ENCODE peak calls at places on chromosomes 3 and 15, in seven cellular contexts. One of them, this sample, is unnamed.

GRCh38 chr15:101011582-101011981 is 92.4 kb downstream of the LRRK1 start:
- DNase-seq in trophoblast cell: no peak
- DNase-seq in H1: no peak
- DNase-seq in IMR-90: no peak
- DNase-seq in neuronal stem cell: no peak
- DNase-seq in mesendoderm: no peak
- DNase-seq in H9: peak
- DNase-seq in this sample: no peak

GRCh38 chr3:139251529-139251928 is 92.3 kb upstream of the MRPS22 start:
- DNase-seq in mesendoderm: no peak
- DNase-seq in H1: no peak
- DNase-seq in H9: no peak
- DNase-seq in neuronal stem cell: no peak
- DNase-seq in trophoblast cell: no peak
- DNase-seq in IMR-90: no peak
- DNase-seq in this sample: peak

GRCh38 chr3:187112934-187113793 is 26.1 kb downstream of the RPL39L start:
- DNase-seq in H9: no peak
- DNase-seq in H1: no peak
- DNase-seq in trophoblast cell: no peak
- DNase-seq in neuronal stem cell: no peak
- DNase-seq in IMR-90: peak
- DNase-seq in mesendoderm: peak
- DNase-seq in this sample: peak

GRCh38 chr15:40536501-40536900 is 28.3 kb downstream of the CCDC32 start:
- DNase-seq in IMR-90: peak
- DNase-seq in mesendoderm: no peak
- DNase-seq in H1: no peak
- DNase-seq in H9: no peak
- DNase-seq in trophoblast cell: no peak
- DNase-seq in neuronal stem cell: no peak
- DNase-seq in this sample: no peak

GRCh38 chr3:170267793-170268192 is 45.6 kb downstream of the PRKCI start:
- DNase-seq in H1: no peak
- DNase-seq in IMR-90: no peak
- DNase-seq in neuronal stem cell: no peak
- DNase-seq in trophoblast cell: no peak
- DNase-seq in mesendoderm: no peak
- DNase-seq in H9: no peak
- DNase-seq in this sample: no peak

GRCh38 chr3:19155375-19155774 is 7.1 kb downstream of the KCNH8 start:
- DNase-seq in H9: no peak
- DNase-seq in H1: no peak
- DNase-seq in IMR-90: no peak
- DNase-seq in mesendoderm: no peak
- DNase-seq in neuronal stem cell: no peak
- DNase-seq in trophoblast cell: no peak
- DNase-seq in this sample: no peak

GRCh38 chr15:48499978-48500377 is 145.5 kb downstream of the FBN1 start:
- DNase-seq in mesendoderm: no peak
- DNase-seq in trophoblast cell: no peak
- DNase-seq in H9: no peak
- DNase-seq in neuronal stem cell: no peak
- DNase-seq in IMR-90: no peak
- DNase-seq in H1: no peak
- DNase-seq in this sample: no peak

GRCh38 chr3:32969656-32970055 is 18.2 kb downstream of the CCR4 start:
- DNase-seq in IMR-90: peak
- DNase-seq in mesendoderm: no peak
- DNase-seq in trophoblast cell: no peak
- DNase-seq in H9: no peak
- DNase-seq in neuronal stem cell: no peak
- DNase-seq in H1: no peak
- DNase-seq in this sample: peak

GRCh38 chr15:60528530-60528929 is 49.6 kb upstream of the ICE2 start:
- DNase-seq in H9: no peak
- DNase-seq in trophoblast cell: no peak
- DNase-seq in H1: no peak
- DNase-seq in IMR-90: peak
- DNase-seq in neuronal stem cell: no peak
- DNase-seq in mesendoderm: no peak
- DNase-seq in this sample: peak

GRCh38 chr15:91291673-91292072 is 191.6 kb downstream of the SV2B start:
- DNase-seq in H1: no peak
- DNase-seq in trophoblast cell: no peak
- DNase-seq in H9: peak
- DNase-seq in mesendoderm: peak
- DNase-seq in neuronal stem cell: no peak
- DNase-seq in IMR-90: peak
- DNase-seq in this sample: no peak

GRCh38 chr3:127994011-127994410 is 58.2 kb upstream of the SEC61A1 start:
- DNase-seq in H9: no peak
- DNase-seq in mesendoderm: no peak
- DNase-seq in neuronal stem cell: no peak
- DNase-seq in H1: no peak
- DNase-seq in trophoblast cell: no peak
- DNase-seq in IMR-90: no peak
- DNase-seq in this sample: no peak

GRCh38 chr3:134029734-134030381 is at the start of gene SLCO2A1:
- DNase-seq in H9: peak
- DNase-seq in IMR-90: peak
- DNase-seq in H1: no peak
- DNase-seq in mesendoderm: peak
- DNase-seq in trophoblast cell: peak
- DNase-seq in neuronal stem cell: peak
- DNase-seq in this sample: peak

GRCh38 chr15:54082836-54083492 is 104.7 kb downstream of the UNC13C start:
- DNase-seq in neuronal stem cell: peak
- DNase-seq in trophoblast cell: no peak
- DNase-seq in H1: peak
- DNase-seq in H9: peak
- DNase-seq in IMR-90: peak
- DNase-seq in mesendoderm: peak
- DNase-seq in this sample: no peak

GRCh38 chr3:53941174-53941573 is 49.5 kb upstream of the SELENOK start:
- DNase-seq in IMR-90: peak
- DNase-seq in mesendoderm: no peak
- DNase-seq in neuronal stem cell: no peak
- DNase-seq in H9: no peak
- DNase-seq in trophoblast cell: no peak
- DNase-seq in H1: no peak
- DNase-seq in this sample: peak

GRCh38 chr15:38103564-38103963 is 149.1 kb upstream of the SPRED1 start:
- DNase-seq in H1: no peak
- DNase-seq in IMR-90: no peak
- DNase-seq in mesendoderm: no peak
- DNase-seq in neuronal stem cell: no peak
- DNase-seq in trophoblast cell: no peak
- DNase-seq in H9: no peak
- DNase-seq in this sample: no peak

GRCh38 chr3:50550079-50550736 is 17.3 kb downstream of the C3orf18 start:
- DNase-seq in H1: no peak
- DNase-seq in neuronal stem cell: peak
- DNase-seq in H9: peak
- DNase-seq in trophoblast cell: peak
- DNase-seq in mesendoderm: peak
- DNase-seq in IMR-90: peak
- DNase-seq in this sample: peak

GRCh38 chr15:90857337-90857736 is 11.1 kb upstream of the FURIN start:
- DNase-seq in H1: no peak
- DNase-seq in trophoblast cell: no peak
- DNase-seq in IMR-90: no peak
- DNase-seq in mesendoderm: no peak
- DNase-seq in neuronal stem cell: no peak
- DNase-seq in H9: no peak
- DNase-seq in this sample: no peak

GRCh38 chr3:27720899-27721716 is 1.0 kb downstream of the EOMES start:
- DNase-seq in IMR-90: no peak
- DNase-seq in H9: peak
- DNase-seq in neuronal stem cell: no peak
- DNase-seq in H1: no peak
- DNase-seq in trophoblast cell: no peak
- DNase-seq in mesendoderm: peak
- DNase-seq in this sample: no peak

GRCh38 chr3:67876261-67876660 is 221.8 kb upstream of the SUCLG2 start:
- DNase-seq in H9: no peak
- DNase-seq in mesendoderm: no peak
- DNase-seq in neuronal stem cell: no peak
- DNase-seq in trophoblast cell: no peak
- DNase-seq in IMR-90: no peak
- DNase-seq in H1: no peak
- DNase-seq in this sample: peak

GRCh38 chr3:123753321-123753720 is 130.8 kb downstream of the MYLK start:
- DNase-seq in IMR-90: no peak
- DNase-seq in H9: no peak
- DNase-seq in trophoblast cell: no peak
- DNase-seq in mesendoderm: no peak
- DNase-seq in H1: no peak
- DNase-seq in neuronal stem cell: no peak
- DNase-seq in this sample: no peak

GRCh38 chr3:4043867-4044575 is 244.8 kb downstream of the LRRN1 start:
- DNase-seq in mesendoderm: no peak
- DNase-seq in H1: no peak
- DNase-seq in trophoblast cell: no peak
- DNase-seq in IMR-90: no peak
- DNase-seq in neuronal stem cell: no peak
- DNase-seq in H9: no peak
- DNase-seq in this sample: no peak

GRCh38 chr3:154022603-154023002 is 98.6 kb upstream of the ARHGEF26 start:
- DNase-seq in H9: no peak
- DNase-seq in neuronal stem cell: no peak
- DNase-seq in IMR-90: no peak
- DNase-seq in mesendoderm: no peak
- DNase-seq in trophoblast cell: no peak
- DNase-seq in H1: no peak
- DNase-seq in this sample: no peak

GRCh38 chr3:169476289-169476688 is 187.2 kb downstream of the MECOM start:
- DNase-seq in mesendoderm: no peak
- DNase-seq in neuronal stem cell: no peak
- DNase-seq in H1: no peak
- DNase-seq in trophoblast cell: no peak
- DNase-seq in H9: no peak
- DNase-seq in IMR-90: no peak
- DNase-seq in this sample: no peak

GRCh38 chr3:197394464-197395321 is 96.3 kb upstream of the DLG1 start:
- DNase-seq in neuronal stem cell: no peak
- DNase-seq in H1: no peak
- DNase-seq in H9: no peak
- DNase-seq in mesendoderm: peak
- DNase-seq in IMR-90: peak
- DNase-seq in trophoblast cell: peak
- DNase-seq in this sample: peak

GRCh38 chr3:119990888-119991287 is 103.4 kb downstream of the GSK3B start:
- DNase-seq in IMR-90: peak
- DNase-seq in H9: no peak
- DNase-seq in trophoblast cell: no peak
- DNase-seq in mesendoderm: no peak
- DNase-seq in H1: no peak
- DNase-seq in neuronal stem cell: no peak
- DNase-seq in this sample: peak

GRCh38 chr3:87206070-87206469 is 21.0 kb upstream of the CHMP2B start:
- DNase-seq in H1: no peak
- DNase-seq in neuronal stem cell: no peak
- DNase-seq in mesendoderm: no peak
- DNase-seq in H9: no peak
- DNase-seq in trophoblast cell: no peak
- DNase-seq in IMR-90: peak
- DNase-seq in this sample: peak

GRCh38 chr3:170062769-170063168 is 25.0 kb downstream of the GPR160 start:
- DNase-seq in H1: no peak
- DNase-seq in IMR-90: no peak
- DNase-seq in mesendoderm: peak
- DNase-seq in neuronal stem cell: no peak
- DNase-seq in trophoblast cell: no peak
- DNase-seq in H9: peak
- DNase-seq in this sample: no peak

GRCh38 chr15:85100186-85100937 is 118.7 kb downstream of the PDE8A start:
- DNase-seq in trophoblast cell: no peak
- DNase-seq in H1: no peak
- DNase-seq in H9: no peak
- DNase-seq in mesendoderm: no peak
- DNase-seq in IMR-90: peak
- DNase-seq in neuronal stem cell: no peak
- DNase-seq in this sample: peak
- H3K18ac ChIP-seq in trophoblast cell: no peak
- H3K18ac ChIP-seq in H1: no peak
- H3K18ac ChIP-seq in H9: no peak
- H3K18ac ChIP-seq in mesendoderm: no peak
- H3K18ac ChIP-seq in IMR-90: no peak
- H3K18ac ChIP-seq in neuronal stem cell: no peak
- H3K18ac ChIP-seq in this sample: no peak

DNA sequence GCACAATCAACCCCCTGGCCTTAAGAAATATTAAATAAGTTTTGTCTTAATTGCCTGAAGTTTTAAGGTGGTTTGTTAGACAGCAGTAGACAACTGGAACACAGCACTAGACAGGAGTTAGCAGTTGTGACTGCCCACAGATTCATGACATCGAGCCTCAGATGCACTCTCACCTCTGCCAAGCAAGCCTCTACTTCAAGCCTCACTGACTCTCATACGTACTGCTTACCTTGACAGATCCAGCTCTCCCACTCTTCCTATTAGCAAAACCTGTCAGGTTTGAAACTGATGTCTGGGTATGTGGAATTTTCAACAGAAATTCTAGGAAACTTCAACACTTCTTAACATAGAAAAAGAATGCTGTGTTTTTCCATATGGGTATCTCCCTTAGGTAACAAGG is 382.9 kb upstream of the DPH6 start:
- DNase-seq in H1: no peak
- DNase-seq in H9: no peak
- DNase-seq in IMR-90: no peak
- DNase-seq in trophoblast cell: no peak
- DNase-seq in mesendoderm: no peak
- DNase-seq in neuronal stem cell: no peak
- DNase-seq in this sample: no peak
- H3K18ac ChIP-seq in H1: no peak
- H3K18ac ChIP-seq in H9: no peak
- H3K18ac ChIP-seq in IMR-90: no peak
- H3K18ac ChIP-seq in trophoblast cell: no peak
- H3K18ac ChIP-seq in mesendoderm: no peak
- H3K18ac ChIP-seq in neuronal stem cell: no peak
- H3K18ac ChIP-seq in this sample: no peak

GRCh38 chr3:17505856-17506255 is 236.6 kb downstream of the TBC1D5 start:
- DNase-seq in H9: no peak
- DNase-seq in trophoblast cell: no peak
- DNase-seq in IMR-90: peak
- DNase-seq in mesendoderm: no peak
- DNase-seq in neuronal stem cell: no peak
- DNase-seq in H1: no peak
- DNase-seq in this sample: peak

GRCh38 chr3:17501745-17502144 is 240.7 kb downstream of the TBC1D5 start:
- DNase-seq in neuronal stem cell: no peak
- DNase-seq in H1: no peak
- DNase-seq in H9: no peak
- DNase-seq in trophoblast cell: no peak
- DNase-seq in IMR-90: no peak
- DNase-seq in mesendoderm: no peak
- DNase-seq in this sample: no peak

GRCh38 chr3:17500618-17501017 is 241.8 kb downstream of the TBC1D5 start:
- DNase-seq in neuronal stem cell: no peak
- DNase-seq in mesendoderm: peak
- DNase-seq in IMR-90: peak
- DNase-seq in H1: no peak
- DNase-seq in H9: no peak
- DNase-seq in trophoblast cell: no peak
- DNase-seq in this sample: no peak
- H3K18ac ChIP-seq in neuronal stem cell: no peak
- H3K18ac ChIP-seq in mesendoderm: no peak
- H3K18ac ChIP-seq in IMR-90: no peak
- H3K18ac ChIP-seq in H1: no peak
- H3K18ac ChIP-seq in H9: no peak
- H3K18ac ChIP-seq in trophoblast cell: no peak
- H3K18ac ChIP-seq in this sample: no peak

GRCh38 chr3:60839242-60839641 is 412.0 kb downstream of the FHIT start:
- DNase-seq in neuronal stem cell: peak
- DNase-seq in H1: no peak
- DNase-seq in H9: no peak
- DNase-seq in IMR-90: no peak
- DNase-seq in mesendoderm: peak
- DNase-seq in trophoblast cell: no peak
- DNase-seq in this sample: peak
- H3K18ac ChIP-seq in neuronal stem cell: no peak
- H3K18ac ChIP-seq in H1: no peak
- H3K18ac ChIP-seq in H9: no peak
- H3K18ac ChIP-seq in IMR-90: no peak
- H3K18ac ChIP-seq in mesendoderm: no peak
- H3K18ac ChIP-seq in trophoblast cell: no peak
- H3K18ac ChIP-seq in this sample: no peak

This sample was measured in mesenchymal stem cell.